ENCODE peak calls at places on chromosome 7, in seven cellular contexts. D is neuronal stem cell, Z is IMR-90, I is H9, T is mesendoderm, H is trophoblast cell, P is mesenchymal stem cell. G is an unnamed sample.

GRCh38 chr7:131649003-131649541 is 92.6 kb upstream of the PODXL start:
- DNase-seq in D (no peak), Z (no peak), I (no peak), T (peak; percentile 71), H (no peak), P (no peak), G (no peak)

GRCh38 chr7:117728858-117729257 is 144.4 kb downstream of the CTTNBP2 start:
- DNase-seq in D (no peak), Z (no peak), I (no peak), T (no peak), H (no peak), P (peak; percentile 12), G (no peak)

GRCh38 chr7:64562246-64562620 is 638 bp downstream of the ZNF680 start:
- DNase-seq in D (no peak), Z (no peak), I (no peak), T (no peak), H (peak; percentile 32), P (no peak), G (no peak)

GRCh38 chr7:143978585-143978984 is 21.5 kb upstream of the OR6B1 start:
- DNase-seq in D (no peak), Z (no peak), I (no peak), T (no peak), H (no peak), P (peak; percentile 12), G (no peak)

GRCh38 chr7:140640727-140641531 is at the start of gene DENND2A:
- DNase-seq in D (peak; percentile 87), Z (peak; percentile 76), I (peak; percentile 83), T (peak; percentile 89), H (peak; percentile 97), P (peak; percentile 87), G (peak; percentile 86)

GRCh38 chr7:31151849-31152248 is 99.7 kb downstream of the ADCYAP1R1 start:
- DNase-seq in D (no peak), Z (no peak), I (no peak), T (no peak), H (no peak), P (no peak), G (no peak)

GRCh38 chr7:20798081-20798693 is 11.5 kb upstream of the SP8 start:
- DNase-seq in D (peak; percentile 77), Z (no peak), I (peak; percentile 77), T (peak; percentile 66), H (peak; percentile 54), P (peak; percentile 26), G (peak; percentile 82)

GRCh38 chr7:25386311-25386744 is 158.0 kb upstream of the NPVF start:
- DNase-seq in D (no peak), Z (no peak), I (no peak), T (no peak), H (no peak), P (no peak), G (no peak)

GRCh38 chr7:117666019-117666418 is 186.2 kb downstream of the CFTR start:
- DNase-seq in D (no peak), Z (peak; percentile 83), I (no peak), T (no peak), H (peak; percentile 75), P (peak; percentile 87), G (no peak)

GRCh38 chr7:36082910-36083309 is 70.1 kb upstream of the EEPD1 start:
- DNase-seq in D (no peak), Z (no peak), I (peak; percentile 50), T (peak; percentile 61), H (no peak), P (no peak), G (no peak)

GRCh38 chr7:44962483-44963251 is 16.1 kb downstream of the MYO1G start:
- DNase-seq in D (no peak), Z (no peak), I (peak; percentile 62), T (no peak), H (peak; percentile 77), P (peak; percentile 42), G (no peak)

GRCh38 chr7:44963526-44964290 is 15.1 kb downstream of the MYO1G start:
- DNase-seq in D (no peak), Z (no peak), I (peak; percentile 27), T (no peak), H (no peak), P (no peak), G (peak; percentile 43)

GRCh38 chr7:44959956-44960640 is 18.7 kb downstream of the MYO1G start:
- DNase-seq in D (no peak), Z (no peak), I (peak; percentile 25), T (no peak), H (peak; percentile 12), P (no peak), G (no peak)

GRCh38 chr7:44964384-44964830 is 14.4 kb downstream of the MYO1G start:
- DNase-seq in D (no peak), Z (peak; percentile 28), I (peak; percentile 56), T (peak; percentile 57), H (no peak), P (peak; percentile 16), G (no peak)

DNA sequence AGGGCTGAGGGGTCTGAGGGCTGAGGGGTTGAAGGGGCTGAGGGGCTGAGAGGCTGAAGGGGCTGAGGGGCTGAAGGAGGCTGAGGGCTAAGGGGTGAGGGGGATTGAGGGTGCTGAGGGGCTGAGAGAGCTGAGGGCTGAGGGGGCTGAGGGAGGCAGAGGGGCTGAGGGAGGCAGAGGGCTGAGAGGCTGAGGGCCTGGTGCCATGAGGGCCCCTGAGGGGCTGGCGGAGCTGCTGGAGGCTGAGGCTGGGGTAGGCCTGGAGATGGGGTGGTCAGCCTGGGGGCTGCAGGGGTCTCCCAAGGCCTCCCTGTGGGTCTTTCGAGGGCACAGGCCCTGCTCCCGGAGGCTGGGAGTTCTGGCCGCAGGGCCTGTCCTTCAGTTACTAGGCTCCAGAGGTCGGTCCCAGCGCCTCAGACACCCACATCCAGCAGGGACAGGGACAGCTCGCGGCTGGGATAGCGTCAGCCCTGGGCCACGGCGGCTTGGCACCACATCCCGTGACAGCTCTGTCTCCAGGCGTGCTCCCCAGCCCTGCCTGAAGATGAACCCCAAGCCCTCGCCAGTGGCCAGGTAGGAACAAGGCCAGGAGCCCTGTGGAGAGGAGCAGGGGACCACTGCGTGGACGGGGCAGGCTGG is 16.9 kb downstream of the MYO1G start:
- DNase-seq in D (no peak), Z (no peak), I (peak; percentile 45), T (no peak), H (no peak), P (no peak), G (no peak)
- H3K18ac ChIP-seq in D (no peak overlapping the region), Z (no peak overlapping the region), I (peak overlapping the region; percentile 21), T (no peak overlapping the region), H (no peak overlapping the region), P (no peak overlapping the region), G (no peak overlapping the region)

GRCh38 chr7:28137471-28137870 is 43.1 kb downstream of the JAZF1 start:
- DNase-seq in D (no peak), Z (no peak), I (no peak), T (no peak), H (no peak), P (no peak), G (no peak)

GRCh38 chr7:28140964-28141363 is 39.6 kb downstream of the JAZF1 start:
- DNase-seq in D (no peak), Z (no peak), I (no peak), T (no peak), H (no peak), P (no peak), G (no peak)

GRCh38 chr7:28136885-28137284 is 43.7 kb downstream of the JAZF1 start:
- DNase-seq in D (no peak), Z (no peak), I (no peak), T (no peak), H (no peak), P (no peak), G (no peak)

GRCh38 chr7:28136420-28136819 is 44.2 kb downstream of the JAZF1 start:
- DNase-seq in D (no peak), Z (no peak), I (no peak), T (no peak), H (no peak), P (no peak), G (no peak)

DNA sequence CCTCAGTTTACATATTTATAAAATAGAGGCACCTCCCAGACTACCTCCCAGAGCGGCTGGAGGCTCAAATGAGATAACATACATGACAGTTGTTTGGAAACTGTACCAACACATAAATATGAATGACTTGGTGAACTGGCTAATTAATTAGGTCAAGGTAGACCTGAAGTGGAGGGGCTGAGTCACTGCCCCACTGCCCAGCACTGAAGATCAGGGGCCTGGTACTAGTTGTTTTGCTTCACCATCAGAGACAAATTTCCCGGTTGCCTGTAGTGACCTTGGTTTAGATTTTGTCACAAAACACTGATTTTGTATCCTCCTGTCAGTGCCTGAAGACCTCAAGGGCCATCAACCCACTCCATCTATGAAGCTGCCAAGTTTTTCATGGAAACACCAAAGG is 41.8 kb downstream of the JAZF1 start:
- DNase-seq in D (no peak), Z (no peak), I (no peak), T (no peak), H (no peak), P (no peak), G (no peak)
- H3K18ac ChIP-seq in D (no peak overlapping the region), Z (no peak overlapping the region), I (no peak overlapping the region), T (no peak overlapping the region), H (no peak overlapping the region), P (no peak overlapping the region), G (no peak overlapping the region)

DNA sequence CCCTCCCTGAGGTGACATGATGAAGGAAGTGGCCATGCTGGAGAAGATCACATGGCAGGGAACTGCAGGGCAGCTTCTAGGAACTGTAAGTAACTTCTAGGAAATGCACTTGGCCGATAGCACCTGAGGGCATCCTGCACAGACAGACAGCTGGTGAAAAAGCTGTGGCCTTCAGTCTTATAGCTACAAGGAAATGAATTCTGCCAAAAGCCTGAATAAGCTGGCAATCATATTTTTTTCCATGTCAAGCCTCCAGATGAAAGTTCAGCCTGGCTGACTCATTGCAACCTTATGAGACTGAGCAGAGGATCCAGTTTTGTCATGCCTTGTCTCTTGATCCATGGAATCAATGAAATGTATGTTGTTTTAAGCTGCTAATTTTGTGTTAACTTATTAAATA is 91.1 kb upstream of the CACNA2D1 start:
- DNase-seq in D (no peak), Z (peak; percentile 70), I (no peak), T (no peak), H (no peak), P (peak; percentile 17), G (no peak)
- H3K18ac ChIP-seq in D (no peak overlapping the region), Z (no peak overlapping the region), I (no peak overlapping the region), T (no peak overlapping the region), H (no peak overlapping the region), P (no peak overlapping the region), G (no peak overlapping the region)

GRCh38 chr7:101269664-101270063 is 24.8 kb upstream of the FIS1 start:
- DNase-seq in D (no peak), Z (no peak), I (no peak), T (no peak), H (no peak), P (no peak), G (no peak)
- H3K18ac ChIP-seq in D (no peak overlapping the region), Z (no peak overlapping the region), I (no peak overlapping the region), T (no peak overlapping the region), H (no peak overlapping the region), P (no peak overlapping the region), G (no peak overlapping the region)

GRCh38 chr7:45072131-45073030 is 16.4 kb downstream of the NACAD start:
- DNase-seq in D (no peak), Z (no peak), I (no peak), T (peak; percentile 37), H (no peak), P (peak; percentile 24), G (no peak)
- H3K18ac ChIP-seq in D (no peak overlapping the region), Z (no peak overlapping the region), I (no peak overlapping the region), T (no peak overlapping the region), H (no peak overlapping the region), P (no peak overlapping the region), G (no peak overlapping the region)

G was measured in H1.